ENCODE peak calls at places on chromosome 12, in seven cellular contexts. N, F, B, T, X, U and S are unnamed samples.

GRCh38 chr12:104605685-104606084 is 148.9 kb downstream of the CHST11 start:
- DNase-seq in N (peak), U (no peak), B (peak), T (no peak), F (peak), X (peak), S (no peak)

GRCh38 chr12:109174468-109174867 is 58.1 kb downstream of the ACACB start:
- DNase-seq in B (no peak), X (no peak), T (no peak), U (no peak), F (no peak), N (no peak), S (no peak)

GRCh38 chr12:46214668-46215429 is 54.0 kb downstream of the SLC38A1 start:
- DNase-seq in T (peak), F (no peak), X (peak), N (no peak), B (no peak), U (peak), S (no peak)

GRCh38 chr12:49805409-49805808 is 22.8 kb downstream of the NCKAP5L start:
- DNase-seq in B (no peak), N (no peak), F (no peak), U (no peak), T (no peak), X (no peak), S (no peak)

GRCh38 chr12:108819920-108820699 is 37.3 kb downstream of the SSH1 start:
- DNase-seq in N (no peak), F (no peak), T (no peak), U (no peak), X (no peak), B (no peak), S (no peak)

GRCh38 chr12:64236549-64236948 is 14.5 kb upstream of the KICS2 start:
- DNase-seq in B (no peak), U (no peak), T (no peak), N (peak), F (no peak), X (peak), S (no peak)

GRCh38 chr12:9925746-9926393 is 6.3 kb downstream of the CLEC2A start:
- DNase-seq in B (no peak), X (peak), T (no peak), F (no peak), N (peak), U (no peak), S (peak)

GRCh38 chr12:68137278-68137930 is 22.1 kb downstream of the IFNG start:
- DNase-seq in U (no peak), B (no peak), X (no peak), F (no peak), T (no peak), N (no peak), S (no peak)

GRCh38 chr12:30138483-30138882 is 354.7 kb upstream of the TMTC1 start:
- DNase-seq in B (no peak), N (peak), F (no peak), T (no peak), U (no peak), X (no peak), S (no peak)

GRCh38 chr12:3727354-3727753 is 25.6 kb downstream of the CRACR2A start:
- DNase-seq in T (no peak), N (no peak), B (no peak), F (no peak), X (no peak), U (no peak), S (no peak)

GRCh38 chr12:27199638-27200300 is 44.3 kb upstream of the STK38L start:
- DNase-seq in B (no peak), F (no peak), X (no peak), N (no peak), U (no peak), T (no peak), S (no peak)

GRCh38 chr12:12531194-12531593 is 31.5 kb downstream of the DUSP16 start:
- DNase-seq in T (no peak), N (no peak), F (no peak), X (no peak), B (no peak), U (no peak), S (no peak)

GRCh38 chr12:110993425-110993824 is 73.0 kb upstream of the MYL2 start:
- DNase-seq in B (no peak), U (no peak), X (no peak), F (no peak), T (no peak), N (no peak), S (no peak)

GRCh38 chr12:119546340-119546739 is 47.2 kb upstream of the TMEM233 start:
- DNase-seq in T (no peak), F (no peak), N (no peak), B (no peak), X (no peak), U (no peak), S (no peak)

GRCh38 chr12:68623984-68624383 is 13.3 kb downstream of the RAP1B start:
- DNase-seq in F (no peak), N (peak), T (no peak), X (peak), B (no peak), U (no peak), S (no peak)

GRCh38 chr12:60148831-60149230 is 553.0 kb downstream of the SLC16A7 start:
- DNase-seq in B (peak), F (no peak), N (peak), U (no peak), X (peak), T (no peak), S (peak)

GRCh38 chr12:130838284-130838950 is 633 bp downstream of the STX2 start:
- DNase-seq in B (peak), F (peak), U (peak), X (peak), N (peak), T (peak), S (no peak)

GRCh38 chr12:12216349-12217017 is 50.4 kb downstream of the LRP6 start:
- DNase-seq in U (no peak), N (no peak), F (no peak), X (no peak), B (no peak), T (no peak), S (no peak)

GRCh38 chr12:67921286-67921685 is 68.0 kb upstream of the IFNG-AS1 start:
- DNase-seq in F (no peak), N (peak), B (no peak), U (no peak), T (no peak), X (no peak), S (no peak)

GRCh38 chr12:93763746-93764147 is 86.6 kb downstream of the CRADD start:
- DNase-seq in B (no peak), N (no peak), X (no peak), F (no peak), U (no peak), T (no peak), S (peak)

GRCh38 chr12:106138279-106138645 is 492 bp downstream of the NUAK1 start:
- DNase-seq in X (no peak), U (no peak), T (no peak), F (peak), B (no peak), N (no peak), S (no peak)

GRCh38 chr12:88310069-88310468 is 168.0 kb downstream of the TMTC3 start:
- DNase-seq in U (no peak), X (peak), T (no peak), F (no peak), B (peak), N (peak), S (no peak)

GRCh38 chr12:54019111-54019811 is 9.0 kb upstream of the HOXC6 start:
- DNase-seq in B (peak), U (no peak), N (no peak), X (peak), F (no peak), T (no peak), S (no peak)
- H3K4me3 ChIP-seq in B (peak), U (no peak), N (no peak), X (peak), F (no peak), T (no peak), S (no peak)

DNA sequence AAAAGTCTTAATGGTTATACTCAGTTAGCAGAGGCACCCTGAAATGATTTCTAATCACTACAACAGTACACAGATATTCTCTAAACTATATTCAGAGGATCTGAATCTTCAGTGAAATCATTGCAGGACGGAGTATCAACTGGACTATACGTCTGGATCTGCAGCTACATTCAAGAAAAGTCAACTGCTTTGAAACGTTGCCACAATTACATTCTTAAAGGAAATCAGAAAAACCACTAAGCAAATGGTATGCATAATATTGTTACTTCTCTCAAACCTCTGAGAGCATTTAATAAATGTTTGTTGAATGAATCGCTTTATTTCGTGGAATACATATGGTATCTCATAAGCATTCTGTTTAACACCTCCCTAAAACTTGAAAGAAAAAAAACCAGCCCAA is 67.4 kb downstream of the MED13L start:
- DNase-seq in X (peak), N (peak), F (no peak), T (no peak), B (no peak), U (no peak), S (no peak)
- TF ChIP-seq CTCF in X (no peak), N (no peak), F (no peak), T (no peak), B (no peak), U (no peak), S (no peak)

GRCh38 chr12:114411081-114411836 is 5.3 kb upstream of the TBX5 start:
- DNase-seq in U (no peak), B (no peak), N (no peak), T (no peak), X (peak), F (no peak), S (no peak)

GRCh38 chr12:114414031-114414865 is 8.3 kb upstream of the TBX5 start:
- DNase-seq in X (no peak), F (no peak), N (no peak), T (no peak), U (no peak), B (no peak), S (no peak)

GRCh38 chr12:114412825-114413749 is 7.1 kb upstream of the TBX5 start:
- DNase-seq in B (no peak), N (no peak), F (no peak), T (no peak), U (no peak), X (no peak), S (no peak)

GRCh38 chr12:114409796-114410520 is 4.0 kb upstream of the TBX5 start:
- DNase-seq in B (no peak), F (no peak), X (no peak), N (no peak), T (no peak), U (no peak), S (no peak)

GRCh38 chr12:114412307-114412706 is 6.4 kb upstream of the TBX5 start:
- DNase-seq in U (no peak), B (no peak), N (no peak), X (no peak), F (no peak), T (no peak), S (no peak)
- H3K4me3 ChIP-seq in U (no peak), B (no peak), N (no peak), X (no peak), F (no peak), T (no peak), S (no peak)

DNA sequence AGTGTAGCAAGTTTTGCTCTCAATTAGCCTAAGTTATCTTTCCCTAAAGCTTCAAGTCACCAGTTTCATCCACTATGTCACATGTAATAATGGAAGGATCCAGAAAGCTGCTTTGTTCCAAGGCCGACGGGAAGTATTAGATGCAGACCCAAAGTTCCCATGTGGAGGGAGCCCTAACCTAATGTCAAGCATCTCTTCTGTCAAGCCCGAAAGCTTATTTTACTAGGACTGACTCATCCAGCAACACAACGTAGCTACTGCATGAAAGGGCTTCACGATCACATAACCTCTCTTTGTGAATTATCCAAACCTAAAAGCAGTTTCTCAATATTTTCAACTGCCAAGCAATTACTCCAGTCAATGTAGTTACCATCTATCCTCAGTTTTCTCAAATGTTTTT is 133.4 kb downstream of the SLC6A15 start:
- DNase-seq in X (no peak), T (no peak), N (no peak), B (no peak), U (no peak), F (no peak), S (no peak)
- TF ChIP-seq CTCF in X (no peak), T (no peak), N (no peak), B (no peak), U (no peak), F (no peak), S (no peak)

DNA sequence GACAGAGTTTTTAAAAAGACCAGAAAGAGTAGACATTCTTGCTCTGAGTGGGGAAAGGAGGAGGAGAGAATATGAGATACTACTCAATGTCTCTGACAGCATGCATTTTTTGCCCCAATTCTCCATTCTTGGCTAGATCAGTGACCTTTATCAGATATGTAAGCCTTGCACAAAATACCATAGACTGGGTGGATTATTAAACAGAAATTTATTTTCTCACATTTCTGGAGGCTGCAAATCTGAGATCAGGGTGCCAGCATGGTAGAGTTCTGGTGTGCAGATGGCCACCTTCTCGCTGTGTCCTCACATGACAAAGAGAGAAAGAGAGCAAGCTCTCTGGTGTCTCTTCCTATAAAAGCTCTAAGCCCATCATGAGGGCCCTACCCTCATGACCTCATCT is 38.6 kb downstream of the ANKS1B start:
- DNase-seq in U (no peak), B (no peak), F (no peak), T (no peak), X (no peak), N (no peak), S (no peak)
- H3K4me3 ChIP-seq in U (no peak), B (no peak), F (no peak), T (no peak), X (no peak), N (no peak), S (no peak)

GRCh38 chr12:127893875-127894635 is 372.9 kb upstream of the TMEM132C start:
- DNase-seq in X (no peak), N (no peak), U (no peak), T (no peak), B (no peak), F (no peak), S (no peak)
- TF ChIP-seq CTCF in X (peak), N (peak), U (peak), T (no peak), B (no peak), F (peak), S (peak)

GRCh38 chr12:114679942-114680341 is 4.0 kb downstream of the TBX3 start:
- DNase-seq in X (no peak), T (no peak), B (no peak), F (no peak), N (no peak), U (no peak), S (no peak)
- H3K4me3 ChIP-seq in X (peak), T (no peak), B (peak), F (peak), N (peak), U (peak), S (no peak)

GRCh38 chr12:92602476-92602875 is 100.3 kb upstream of the PLEKHG7 start:
- DNase-seq in B (no peak), T (no peak), U (no peak), X (peak), N (peak), F (no peak), S (peak)

GRCh38 chr12:92605621-92606170 is 97.1 kb upstream of the PLEKHG7 start:
- DNase-seq in F (no peak), U (no peak), T (no peak), B (no peak), N (no peak), X (peak), S (no peak)

GRCh38 chr12:92602930-92603623 is 99.7 kb upstream of the PLEKHG7 start:
- DNase-seq in F (no peak), T (no peak), N (peak), X (no peak), U (no peak), B (no peak), S (no peak)

GRCh38 chr12:92604786-92605185 is 98.0 kb upstream of the PLEKHG7 start:
- DNase-seq in F (no peak), N (no peak), T (no peak), U (no peak), B (no peak), X (no peak), S (no peak)

GRCh38 chr12:92603741-92604432 is 98.9 kb upstream of the PLEKHG7 start:
- DNase-seq in N (no peak), T (no peak), X (no peak), B (no peak), F (no peak), U (no peak), S (no peak)
- TF ChIP-seq CTCF in N (peak), T (no peak), X (peak), B (no peak), F (no peak), U (no peak), S (peak)

DNA sequence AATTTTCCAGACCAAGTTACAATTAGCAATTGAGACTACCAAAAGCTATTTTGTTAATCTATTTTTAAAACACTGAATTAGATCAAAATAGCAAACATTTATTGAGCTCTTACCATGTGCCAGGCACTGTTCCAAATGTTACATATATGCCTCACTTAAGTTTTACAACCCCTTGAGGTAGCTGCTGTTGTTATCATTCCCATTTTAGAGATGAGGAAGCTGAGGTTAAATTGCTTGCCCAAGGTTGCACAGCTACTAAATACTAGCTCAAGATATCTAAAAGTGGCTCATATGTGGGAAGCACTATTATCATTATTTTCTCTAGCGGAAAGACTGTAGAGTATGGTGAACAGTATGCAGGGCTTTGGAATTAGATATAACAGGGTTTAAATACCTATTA is 19.5 kb upstream of the NAP1L1 start:
- DNase-seq in U (no peak), B (no peak), X (no peak), F (no peak), T (no peak), N (no peak), S (no peak)
- H3K4me3 ChIP-seq in U (no peak), B (no peak), X (no peak), F (no peak), T (no peak), N (no peak), S (no peak)